ENCODE peak calls at places on chromosome 1, in five cellular contexts. One of them, this sample, is unnamed.

GRCh38 chr1:53946252-53947171 is at the start of gene LRRC42:
- DNase-seq in stomach: no peak
- DNase-seq in A549: peak; percentile 70
- DNase-seq in suprapubic skin: peak; percentile 82
- DNase-seq in HepG2: no peak
- DNase-seq in this sample: no peak

GRCh38 chr1:41708332-41708731 is 210.4 kb downstream of the HIVEP3 start:
- DNase-seq in stomach: no peak
- DNase-seq in A549: no peak
- DNase-seq in suprapubic skin: no peak
- DNase-seq in HepG2: no peak
- DNase-seq in this sample: no peak

GRCh38 chr1:247373721-247374141 is 42.1 kb upstream of the ZNF496 start:
- DNase-seq in stomach: peak; percentile 48
- DNase-seq in A549: no peak
- DNase-seq in suprapubic skin: no peak
- DNase-seq in HepG2: peak; percentile 6
- DNase-seq in this sample: peak; percentile 24

GRCh38 chr1:5991784-5992033 is 516 bp downstream of the NPHP4 start:
- DNase-seq in stomach: no peak
- DNase-seq in A549: no peak
- DNase-seq in suprapubic skin: no peak
- DNase-seq in HepG2: no peak
- DNase-seq in this sample: no peak

GRCh38 chr1:153592706-153593105 is 20.2 kb downstream of the S100A16 start:
- DNase-seq in stomach: no peak
- DNase-seq in A549: no peak
- DNase-seq in suprapubic skin: no peak
- DNase-seq in HepG2: no peak
- DNase-seq in this sample: no peak

GRCh38 chr1:245370905-245371581 is 216.3 kb downstream of the KIF26B start:
- DNase-seq in stomach: no peak
- DNase-seq in A549: no peak
- DNase-seq in suprapubic skin: no peak
- DNase-seq in HepG2: no peak
- DNase-seq in this sample: peak; percentile 25

GRCh38 chr1:235343726-235344125 is 15.4 kb downstream of the GGPS1 start:
- DNase-seq in stomach: no peak
- DNase-seq in A549: no peak
- DNase-seq in suprapubic skin: no peak
- DNase-seq in HepG2: no peak
- DNase-seq in this sample: no peak

GRCh38 chr1:89666640-89667039 is 33.7 kb downstream of the LRRC8C start:
- DNase-seq in stomach: no peak
- DNase-seq in A549: no peak
- DNase-seq in suprapubic skin: no peak
- DNase-seq in HepG2: no peak
- DNase-seq in this sample: no peak

GRCh38 chr1:223016890-223017289 is 126.2 kb downstream of the TLR5 start:
- DNase-seq in stomach: no peak
- DNase-seq in A549: no peak
- DNase-seq in suprapubic skin: no peak
- DNase-seq in HepG2: no peak
- DNase-seq in this sample: no peak

GRCh38 chr1:18353992-18354391 is 126.7 kb upstream of the KLHDC7A start:
- DNase-seq in stomach: no peak
- DNase-seq in A549: no peak
- DNase-seq in suprapubic skin: no peak
- DNase-seq in HepG2: no peak
- DNase-seq in this sample: no peak

GRCh38 chr1:149926296-149926695 is 1.3 kb downstream of the SF3B4 start:
- DNase-seq in stomach: no peak
- DNase-seq in A549: no peak
- DNase-seq in suprapubic skin: no peak
- DNase-seq in HepG2: no peak
- DNase-seq in this sample: no peak

GRCh38 chr1:227043755-227044154 is 103.7 kb downstream of the COQ8A start:
- DNase-seq in stomach: no peak
- DNase-seq in A549: peak; percentile 14
- DNase-seq in suprapubic skin: no peak
- DNase-seq in HepG2: no peak
- DNase-seq in this sample: no peak

GRCh38 chr1:172906778-172907592 is 143.8 kb downstream of the TNFSF18 start:
- DNase-seq in stomach: no peak
- DNase-seq in A549: no peak
- DNase-seq in suprapubic skin: no peak
- DNase-seq in HepG2: no peak
- DNase-seq in this sample: no peak

DNA sequence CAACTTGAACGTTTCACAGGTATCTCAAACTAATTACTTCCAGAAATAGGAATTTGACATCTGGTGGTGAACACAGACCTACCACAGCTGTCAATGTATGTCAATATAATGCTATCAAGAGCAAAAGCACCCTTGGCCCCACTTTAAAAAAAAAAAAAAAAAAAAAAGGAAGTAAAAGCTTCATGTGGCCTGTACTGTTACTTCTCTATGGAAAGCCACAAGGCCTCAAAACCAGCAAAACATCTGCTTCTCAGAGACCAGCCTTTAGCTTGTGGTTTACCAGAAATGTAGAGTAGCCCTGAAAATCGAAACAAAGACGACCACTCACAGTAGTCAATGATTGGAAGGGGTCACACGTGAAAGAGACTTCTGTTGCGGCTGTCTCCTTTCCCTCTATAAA is 109.6 kb downstream of the SLC45A1 start:
- DNase-seq in stomach: no peak
- DNase-seq in A549: no peak
- DNase-seq in suprapubic skin: no peak
- DNase-seq in HepG2: no peak
- DNase-seq in this sample: no peak
- TF ChIP-seq EP300 in stomach: no peak
- TF ChIP-seq EP300 in A549: no peak
- TF ChIP-seq EP300 in suprapubic skin: no peak
- TF ChIP-seq EP300 in HepG2: no peak
- TF ChIP-seq EP300 in this sample: no peak

GRCh38 chr1:202072211-202072610 is 50.5 kb upstream of the GPR37L1 start:
- DNase-seq in stomach: peak; percentile 65
- DNase-seq in A549: no peak
- DNase-seq in suprapubic skin: no peak
- DNase-seq in HepG2: no peak
- DNase-seq in this sample: no peak

GRCh38 chr1:202063093-202063492 is 52.7 kb downstream of the ELF3 start:
- DNase-seq in stomach: no peak
- DNase-seq in A549: no peak
- DNase-seq in suprapubic skin: no peak
- DNase-seq in HepG2: peak; percentile 68
- DNase-seq in this sample: no peak

GRCh38 chr1:202068596-202068995 is 54.1 kb upstream of the GPR37L1 start:
- DNase-seq in stomach: no peak
- DNase-seq in A549: no peak
- DNase-seq in suprapubic skin: no peak
- DNase-seq in HepG2: no peak
- DNase-seq in this sample: no peak

GRCh38 chr1:202069670-202070069 is 53.0 kb upstream of the GPR37L1 start:
- DNase-seq in stomach: peak; percentile 66
- DNase-seq in A549: no peak
- DNase-seq in suprapubic skin: no peak
- DNase-seq in HepG2: peak; percentile 82
- DNase-seq in this sample: no peak

GRCh38 chr1:202067188-202067977 is 55.3 kb upstream of the GPR37L1 start:
- DNase-seq in stomach: no peak
- DNase-seq in A549: no peak
- DNase-seq in suprapubic skin: no peak
- DNase-seq in HepG2: no peak
- DNase-seq in this sample: no peak
- TF ChIP-seq EP300 in stomach: no peak
- TF ChIP-seq EP300 in A549: no peak
- TF ChIP-seq EP300 in suprapubic skin: no peak
- TF ChIP-seq EP300 in HepG2: no peak
- TF ChIP-seq EP300 in this sample: no peak

DNA sequence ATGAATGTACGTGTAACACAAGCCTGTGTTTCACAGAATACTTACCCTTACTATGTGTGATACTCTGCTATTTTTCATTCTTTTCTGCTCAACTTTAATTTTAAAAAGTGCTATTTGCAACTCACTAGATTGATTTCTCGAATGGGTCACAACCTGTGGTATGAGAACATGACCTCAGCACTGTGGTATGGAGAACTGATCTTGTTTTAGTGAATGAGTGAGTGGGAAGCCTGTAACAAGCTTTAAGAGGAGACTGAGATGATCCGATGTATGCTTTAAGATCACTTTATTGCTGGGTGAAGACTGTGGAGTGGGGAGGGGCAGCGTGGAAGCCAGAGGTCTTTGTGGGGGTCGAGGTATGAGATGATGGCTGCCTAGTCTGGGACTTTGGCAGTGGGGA is 21.6 kb downstream of the MECR start:
- DNase-seq in stomach: no peak
- DNase-seq in A549: no peak
- DNase-seq in suprapubic skin: no peak
- DNase-seq in HepG2: no peak
- DNase-seq in this sample: no peak
- TF ChIP-seq EP300 in stomach: no peak
- TF ChIP-seq EP300 in A549: no peak
- TF ChIP-seq EP300 in suprapubic skin: no peak
- TF ChIP-seq EP300 in HepG2: no peak
- TF ChIP-seq EP300 in this sample: no peak

GRCh38 chr1:1086911-1087341 is 12.8 kb upstream of the RNF223 start:
- DNase-seq in stomach: no peak
- DNase-seq in A549: no peak
- DNase-seq in suprapubic skin: no peak
- DNase-seq in HepG2: no peak
- DNase-seq in this sample: peak; percentile 26
- TF ChIP-seq EP300 in stomach: no peak
- TF ChIP-seq EP300 in A549: no peak
- TF ChIP-seq EP300 in suprapubic skin: no peak
- TF ChIP-seq EP300 in HepG2: no peak
- TF ChIP-seq EP300 in this sample: no peak

GRCh38 chr1:207969528-207969927 is 58.6 kb upstream of the CD34 start:
- DNase-seq in stomach: no peak
- DNase-seq in A549: no peak
- DNase-seq in suprapubic skin: no peak
- DNase-seq in HepG2: no peak
- DNase-seq in this sample: no peak

GRCh38 chr1:207974146-207974545 is 63.2 kb upstream of the CD34 start:
- DNase-seq in stomach: no peak
- DNase-seq in A549: no peak
- DNase-seq in suprapubic skin: no peak
- DNase-seq in HepG2: no peak
- DNase-seq in this sample: no peak

GRCh38 chr1:207970329-207971038 is 59.6 kb upstream of the CD34 start:
- DNase-seq in stomach: no peak
- DNase-seq in A549: no peak
- DNase-seq in suprapubic skin: no peak
- DNase-seq in HepG2: no peak
- DNase-seq in this sample: no peak

GRCh38 chr1:207971511-207972224 is 60.7 kb upstream of the CD34 start:
- DNase-seq in stomach: no peak
- DNase-seq in A549: no peak
- DNase-seq in suprapubic skin: no peak
- DNase-seq in HepG2: no peak
- DNase-seq in this sample: no peak

GRCh38 chr1:207972350-207972749 is 61.4 kb upstream of the CD34 start:
- DNase-seq in stomach: no peak
- DNase-seq in A549: no peak
- DNase-seq in suprapubic skin: no peak
- DNase-seq in HepG2: no peak
- DNase-seq in this sample: no peak
- TF ChIP-seq EP300 in stomach: no peak
- TF ChIP-seq EP300 in A549: no peak
- TF ChIP-seq EP300 in suprapubic skin: no peak
- TF ChIP-seq EP300 in HepG2: no peak
- TF ChIP-seq EP300 in this sample: no peak

DNA sequence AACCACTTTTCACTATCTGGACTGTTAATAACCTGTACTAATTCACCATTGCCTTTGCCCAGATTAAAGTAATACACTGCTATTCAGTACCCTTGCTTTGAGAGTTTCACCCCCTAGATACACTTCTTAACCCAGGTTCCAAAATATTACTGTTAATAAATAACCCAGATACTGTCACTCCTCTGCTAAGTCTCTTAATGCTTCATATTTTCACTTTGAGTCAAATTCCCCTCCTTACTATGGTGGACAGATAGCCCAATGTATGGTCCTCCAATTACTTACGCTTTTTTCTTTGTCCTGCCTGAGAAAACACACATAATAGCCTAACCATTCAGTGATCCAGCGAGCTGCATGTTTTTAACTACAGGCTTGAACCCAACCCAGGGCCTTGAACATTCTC is 152.5 kb downstream of the NEGR1 start:
- DNase-seq in stomach: no peak
- DNase-seq in A549: no peak
- DNase-seq in suprapubic skin: no peak
- DNase-seq in HepG2: no peak
- DNase-seq in this sample: no peak
- TF ChIP-seq EP300 in stomach: no peak
- TF ChIP-seq EP300 in A549: no peak
- TF ChIP-seq EP300 in suprapubic skin: no peak
- TF ChIP-seq EP300 in HepG2: no peak
- TF ChIP-seq EP300 in this sample: no peak

GRCh38 chr1:219465247-219466093 is 147.4 kb downstream of the ZC3H11B start:
- DNase-seq in stomach: no peak
- DNase-seq in A549: no peak
- DNase-seq in suprapubic skin: no peak
- DNase-seq in HepG2: no peak
- DNase-seq in this sample: no peak
- TF ChIP-seq EP300 in stomach: no peak
- TF ChIP-seq EP300 in A549: no peak
- TF ChIP-seq EP300 in suprapubic skin: no peak
- TF ChIP-seq EP300 in HepG2: no peak
- TF ChIP-seq EP300 in this sample: no peak

GRCh38 chr1:12657060-12657866 is 13.4 kb downstream of the AADACL4 start:
- DNase-seq in stomach: no peak
- DNase-seq in A549: no peak
- DNase-seq in suprapubic skin: no peak
- DNase-seq in HepG2: no peak
- DNase-seq in this sample: no peak
- TF ChIP-seq EP300 in stomach: no peak
- TF ChIP-seq EP300 in A549: no peak
- TF ChIP-seq EP300 in suprapubic skin: no peak
- TF ChIP-seq EP300 in HepG2: no peak
- TF ChIP-seq EP300 in this sample: no peak

GRCh38 chr1:98059616-98060015 is 138.8 kb upstream of the DPYD start:
- DNase-seq in stomach: no peak
- DNase-seq in A549: no peak
- DNase-seq in suprapubic skin: no peak
- DNase-seq in HepG2: no peak
- DNase-seq in this sample: no peak
- TF ChIP-seq EP300 in stomach: no peak
- TF ChIP-seq EP300 in A549: no peak
- TF ChIP-seq EP300 in suprapubic skin: no peak
- TF ChIP-seq EP300 in HepG2: no peak
- TF ChIP-seq EP300 in this sample: no peak

DNA sequence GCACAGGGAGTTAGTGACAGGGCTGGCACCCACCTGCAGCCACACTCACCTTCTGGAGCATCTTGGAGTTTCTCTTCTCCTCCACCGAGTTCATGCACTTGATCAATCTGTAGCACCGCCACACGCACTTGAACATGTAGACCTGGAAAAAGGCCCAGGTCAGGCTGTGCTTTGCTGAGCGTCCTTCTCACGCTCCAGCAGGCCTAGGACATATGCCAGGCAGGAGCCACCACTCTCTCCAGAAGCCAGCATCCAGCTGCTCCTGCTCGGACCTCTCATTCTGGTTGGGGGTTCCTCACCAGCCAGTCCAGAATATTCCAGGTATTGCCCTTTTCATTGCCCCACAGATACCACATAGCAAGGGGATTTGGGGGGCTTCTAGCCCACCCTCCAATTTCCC is 11.7 kb upstream of the MATN1 start:
- DNase-seq in stomach: no peak
- DNase-seq in A549: no peak
- DNase-seq in suprapubic skin: no peak
- DNase-seq in HepG2: no peak
- DNase-seq in this sample: no peak
- TF ChIP-seq EP300 in stomach: no peak
- TF ChIP-seq EP300 in A549: no peak
- TF ChIP-seq EP300 in suprapubic skin: no peak
- TF ChIP-seq EP300 in HepG2: no peak
- TF ChIP-seq EP300 in this sample: no peak

This sample was measured in ovary.